ENCODE peak calls at places on chromosomes 2 and 18, in eight cellular contexts. K is hepatocyte, T is HCT116, L is PC-3, H is MM.1S, V is GM23338, R is OCI-LY7, U is SK-N-SH. S is an unnamed sample.

GRCh38 chr18:48605408-48605845 is 66.6 kb downstream of the CTIF start:
- DNase-seq in K (peak), T (peak), L (peak), H (no peak), V (peak), R (peak), U (peak), S (peak)

GRCh38 chr2:174217883-174218282 is 30.4 kb downstream of the OLA1 start:
- DNase-seq in K (peak), T (no peak), L (no peak), H (no peak), V (no peak), R (no peak), U (no peak), S (no peak)

GRCh38 chr2:88307817-88308216 is 137.7 kb downstream of the THNSL2 start:
- DNase-seq in K (peak), T (peak), L (peak), H (peak), V (peak), R (peak), U (peak), S (peak)

GRCh38 chr2:141782574-141782973 is 348.2 kb downstream of the LRP1B start:
- DNase-seq in K (no peak), T (no peak), L (no peak), H (no peak), V (no peak), R (no peak), U (no peak), S (no peak)

GRCh38 chr2:216131175-216131926 is 22.2 kb downstream of the XRCC5 start:
- DNase-seq in K (no peak), T (no peak), L (no peak), H (no peak), V (no peak), R (no peak), U (no peak), S (no peak)

GRCh38 chr18:12282436-12283039 is 25.5 kb upstream of the TUBB6 start:
- DNase-seq in K (no peak), T (no peak), L (peak), H (no peak), V (no peak), R (no peak), U (no peak), S (no peak)

GRCh38 chr2:17719562-17720371 is 33.8 kb downstream of the SMC6 start:
- DNase-seq in K (peak), T (peak), L (peak), H (peak), V (peak), R (peak), U (peak), S (peak)

GRCh38 chr2:98372121-98372520 is 25.9 kb downstream of the CNGA3 start:
- DNase-seq in K (no peak), T (no peak), L (no peak), H (no peak), V (no peak), R (no peak), U (no peak), S (peak)

GRCh38 chr18:36535202-36535935 is 237.9 kb downstream of the FHOD3 start:
- DNase-seq in K (no peak), T (no peak), L (no peak), H (no peak), V (no peak), R (no peak), U (no peak), S (no peak)

GRCh38 chr2:40218679-40219078 is 233.2 kb downstream of the SLC8A1 start:
- DNase-seq in K (no peak), T (no peak), L (no peak), H (peak), V (no peak), R (no peak), U (no peak), S (no peak)

GRCh38 chr2:61018319-61018750 is 280 bp upstream of the PUS10 start:
- DNase-seq in K (no peak), T (no peak), L (peak), H (no peak), V (no peak), R (no peak), U (peak), S (no peak)

GRCh38 chr18:56112013-56112749 is 524.2 kb upstream of the TCF4 start:
- DNase-seq in K (no peak), T (no peak), L (peak), H (no peak), V (no peak), R (no peak), U (no peak), S (no peak)

GRCh38 chr2:119983108-119983507 is 29.8 kb upstream of the EPB41L5 start:
- DNase-seq in K (no peak), T (no peak), L (no peak), H (no peak), V (no peak), R (no peak), U (no peak), S (no peak)

GRCh38 chr2:18123577-18123976 is 245.1 kb downstream of the KCNS3 start:
- DNase-seq in K (no peak), T (no peak), L (no peak), H (no peak), V (no peak), R (peak), U (no peak), S (no peak)

GRCh38 chr18:48622911-48623431 is 84.1 kb downstream of the CTIF start:
- DNase-seq in K (no peak), T (no peak), L (no peak), H (no peak), V (peak), R (peak), U (no peak), S (no peak)

GRCh38 chr2:29014811-29015414 is 33.8 kb downstream of the TOGARAM2 start:
- DNase-seq in K (no peak), T (no peak), L (peak), H (no peak), V (no peak), R (no peak), U (no peak), S (no peak)

GRCh38 chr2:171923206-171923605 is 945 bp downstream of the HAT1 start:
- DNase-seq in K (peak), T (peak), L (peak), H (no peak), V (peak), R (peak), U (no peak), S (no peak)

GRCh38 chr18:36633961-36634412 is 194.8 kb downstream of the TPGS2 start:
- DNase-seq in K (no peak), T (no peak), L (no peak), H (no peak), V (peak), R (no peak), U (no peak), S (no peak)

GRCh38 chr2:68487773-68488355 is 20.5 kb downstream of the APLF start:
- DNase-seq in K (peak), T (no peak), L (peak), H (peak), V (peak), R (peak), U (peak), S (peak)

GRCh38 chr18:63210531-63210930 is 109.0 kb downstream of the BCL2 start:
- DNase-seq in K (no peak), T (no peak), L (no peak), H (no peak), V (no peak), R (no peak), U (no peak), S (no peak)

GRCh38 chr2:45169339-45170190 is 160.3 kb upstream of the SIX2 start:
- DNase-seq in K (peak), T (no peak), L (peak), H (peak), V (peak), R (no peak), U (peak), S (peak)

GRCh38 chr2:120026890-120027289 is 14.0 kb downstream of the EPB41L5 start:
- DNase-seq in K (no peak), T (no peak), L (no peak), H (no peak), V (peak), R (no peak), U (no peak), S (no peak)

GRCh38 chr2:230877737-230878598 is 13.2 kb downstream of the ITM2C start:
- DNase-seq in K (no peak), T (no peak), L (no peak), H (no peak), V (no peak), R (no peak), U (no peak), S (no peak)

GRCh38 chr18:50044402-50044801 is 150.5 kb downstream of the MYO5B start:
- DNase-seq in K (peak), T (no peak), L (no peak), H (peak), V (peak), R (no peak), U (peak), S (peak)

GRCh38 chr2:173434729-173435345 is 80.2 kb downstream of the CDCA7 start:
- DNase-seq in K (no peak), T (no peak), L (no peak), H (no peak), V (no peak), R (no peak), U (no peak), S (no peak)

GRCh38 chr2:118224144-118224887 is 136.0 kb downstream of the INSIG2 start:
- DNase-seq in K (peak), T (no peak), L (no peak), H (peak), V (peak), R (peak), U (peak), S (peak)

GRCh38 chr2:30862054-30862651 is 54.9 kb upstream of the CAPN13 start:
- DNase-seq in K (peak), T (peak), L (peak), H (peak), V (peak), R (peak), U (peak), S (peak)

GRCh38 chr18:6614952-6615351 is 114.6 kb upstream of the ARHGAP28 start:
- DNase-seq in K (no peak), T (no peak), L (peak), H (no peak), V (no peak), R (no peak), U (no peak), S (no peak)

GRCh38 chr2:4715065-4715464 is 977.1 kb upstream of the SOX11 start:
- DNase-seq in K (no peak), T (no peak), L (no peak), H (no peak), V (peak), R (peak), U (no peak), S (peak)

GRCh38 chr2:143254108-143254507 is 124.9 kb downstream of the ARHGAP15 start:
- DNase-seq in K (no peak), T (no peak), L (no peak), H (no peak), V (no peak), R (no peak), U (no peak), S (no peak)

GRCh38 chr2:236769981-236770671 is 200.5 kb downstream of the ACKR3 start:
- DNase-seq in K (peak), T (no peak), L (peak), H (no peak), V (no peak), R (no peak), U (no peak), S (no peak)

GRCh38 chr2:27085670-27086089 is 892 bp upstream of the KHK start:
- DNase-seq in K (peak), T (no peak), L (peak), H (peak), V (peak), R (no peak), U (peak), S (peak)

GRCh38 chr2:24359701-24360049 is 661 bp downstream of the ITSN2 start:
- DNase-seq in K (peak), T (no peak), L (peak), H (peak), V (peak), R (peak), U (no peak), S (no peak)

GRCh38 chr2:203909946-203910476 is 26.6 kb upstream of the ICOS start:
- DNase-seq in K (no peak), T (no peak), L (no peak), H (no peak), V (no peak), R (no peak), U (no peak), S (no peak)
- TF ChIP-seq EZH2phosphoT487 in K (no peak), T (no peak), L (no peak), H (no peak), V (no peak), R (no peak), U (no peak), S (no peak)

GRCh38 chr18:3384664-3385189 is 65.2 kb upstream of the TGIF1 start:
- DNase-seq in K (no peak), T (no peak), L (peak), H (no peak), V (no peak), R (no peak), U (no peak), S (no peak)

GRCh38 chr18:3379685-3380084 is 70.3 kb upstream of the TGIF1 start:
- DNase-seq in K (no peak), T (no peak), L (no peak), H (no peak), V (no peak), R (no peak), U (no peak), S (no peak)

GRCh38 chr18:3383381-3383915 is 66.5 kb upstream of the TGIF1 start:
- DNase-seq in K (no peak), T (no peak), L (no peak), H (no peak), V (peak), R (no peak), U (no peak), S (peak)

GRCh38 chr18:3380384-3380961 is 69.5 kb upstream of the TGIF1 start:
- DNase-seq in K (no peak), T (peak), L (peak), H (no peak), V (no peak), R (no peak), U (no peak), S (no peak)
- TF ChIP-seq CTCF in K (no peak), T (peak), L (peak), H (no peak), V (no peak), R (peak), U (peak), S (peak)

DNA sequence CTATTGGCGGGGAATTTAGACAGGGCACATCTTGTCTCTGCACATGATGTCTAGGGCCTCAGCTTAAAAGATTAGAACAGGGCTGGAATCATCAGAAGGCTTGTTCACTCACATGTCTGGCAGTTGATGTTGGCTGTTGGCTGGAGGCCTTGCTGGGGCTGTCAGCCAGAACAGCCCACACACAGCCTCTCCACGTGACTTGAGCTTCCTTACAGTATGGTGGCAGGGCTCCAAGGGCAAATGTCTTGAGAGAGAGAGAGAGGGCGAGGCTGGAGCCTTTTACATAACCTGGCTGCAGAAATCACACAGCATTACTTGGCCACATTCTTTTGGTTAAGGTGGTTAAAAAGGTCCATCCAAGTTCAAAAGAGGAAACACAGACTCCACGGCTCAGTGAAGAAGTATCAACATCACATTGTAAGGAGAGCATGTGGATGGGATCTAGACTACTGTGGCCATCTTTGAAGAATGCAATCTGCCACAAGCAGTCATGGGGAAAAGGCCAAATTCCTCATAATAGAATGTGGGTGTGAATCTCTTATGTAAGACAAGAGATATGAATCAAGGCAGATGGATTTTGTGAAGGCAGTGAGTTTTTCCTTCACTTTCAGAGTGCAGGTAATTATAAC is 30.4 kb downstream of the SRSF7 start:
- DNase-seq in K (peak), T (no peak), L (peak), H (peak), V (no peak), R (no peak), U (no peak), S (no peak)
- TF ChIP-seq EZH2phosphoT487 in K (no peak), T (no peak), L (no peak), H (no peak), V (no peak), R (no peak), U (no peak), S (no peak)

DNA sequence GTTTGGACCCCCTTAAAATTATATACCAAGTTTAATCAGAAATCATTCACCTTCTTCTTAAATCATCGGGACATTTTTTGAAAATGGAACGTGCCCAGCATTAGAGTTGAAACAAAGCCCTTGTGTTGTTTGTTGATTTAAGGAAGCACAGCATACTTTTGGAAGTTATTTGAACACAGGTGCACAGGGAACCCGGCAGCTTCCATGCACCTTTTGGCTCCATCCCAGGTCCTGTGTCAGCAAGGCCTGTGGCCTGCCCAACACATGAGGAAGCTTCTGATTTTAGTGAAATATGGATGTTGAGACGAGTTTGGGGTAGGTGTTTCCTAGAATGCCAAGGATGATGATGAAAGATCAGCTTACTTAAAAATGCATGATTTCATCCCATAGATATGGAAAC is 877.7 kb downstream of the RNF144A start:
- DNase-seq in K (no peak), T (no peak), L (no peak), H (no peak), V (no peak), R (no peak), U (no peak), S (no peak)
- TF ChIP-seq CTCF in K (no peak), T (no peak), L (no peak), H (no peak), V (no peak), R (no peak), U (no peak), S (no peak)

GRCh38 chr2:50443868-50444267 is 588.1 kb downstream of the NRXN1 start:
- DNase-seq in K (no peak), T (no peak), L (no peak), H (no peak), V (no peak), R (no peak), U (no peak), S (no peak)

GRCh38 chr2:50433635-50434034 is 598.3 kb downstream of the NRXN1 start:
- DNase-seq in K (no peak), T (no peak), L (no peak), H (peak), V (no peak), R (no peak), U (no peak), S (no peak)

GRCh38 chr2:50444286-50444685 is 587.6 kb downstream of the NRXN1 start:
- DNase-seq in K (no peak), T (no peak), L (peak), H (no peak), V (peak), R (no peak), U (no peak), S (no peak)

DNA sequence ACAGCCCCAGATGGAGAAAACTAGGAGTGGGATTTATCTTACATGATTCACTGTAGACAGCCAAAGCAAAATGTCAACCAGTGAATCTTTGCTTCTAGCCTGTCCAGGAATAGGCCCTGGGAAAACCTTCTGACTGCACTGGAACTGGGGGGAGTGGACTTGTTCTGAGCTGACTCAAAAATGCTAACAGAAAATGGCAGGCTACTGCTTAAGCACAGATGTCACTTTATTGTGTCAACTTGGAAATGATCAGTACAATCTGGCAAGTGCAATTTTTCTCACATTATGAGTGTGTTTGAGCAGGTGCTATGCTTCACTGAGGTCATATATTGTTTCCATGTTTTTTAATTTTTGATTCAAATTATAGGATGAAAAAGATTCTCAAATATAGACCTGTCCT is 593.6 kb downstream of the NRXN1 start:
- DNase-seq in K (no peak), T (no peak), L (no peak), H (no peak), V (no peak), R (no peak), U (no peak), S (no peak)
- TF ChIP-seq EZH2phosphoT487 in K (no peak), T (no peak), L (no peak), H (no peak), V (no peak), R (no peak), U (no peak), S (no peak)